ENCODE peak calls at places on chromosomes 3 and 15, in seven cellular contexts. X is activated T-helper 1 cell treated with Interleukin-2 at 50 U/mL for 16 hours; O is activated CD4-positive, alpha-beta T cell treated with anti-CD3 and anti-CD28 coated beads, Interleukin-2, amount 10 ng/mL, durations not matched to agents 7 days and 5 days; W is NCI-H1105; N is stimulated activated CD8-positive, alpha-beta memory T cell treated with anti-CD3 and anti-CD28 coated beads, Interleukin-7, amount 100 ng/mL, for 1 hour; L is iris pigment epithelial cell; R is right cardiac atrium. S is an unnamed sample.

GRCh38 chr3:108131105-108131794 is 40.4 kb upstream of the CD47 start:
- DNase-seq in L (peak; percentile 91), N (no peak), X (no peak), O (no peak), W (no peak), R (no peak), S (peak; percentile 86)

GRCh38 chr3:117898722-117899121 is 1135.9 kb downstream of the IGSF11 start:
- DNase-seq in W (no peak), O (no peak), X (no peak), N (no peak), R (no peak), L (peak; percentile 18), S (no peak)

GRCh38 chr3:102074951-102075350 is 225.6 kb downstream of the NFKBIZ start:
- DNase-seq in R (no peak), L (no peak), X (no peak), O (no peak), N (no peak), W (no peak), S (no peak)

GRCh38 chr15:35546581-35547381 is 816 bp upstream of the DPH6 start:
- DNase-seq in R (peak; percentile 26), W (no peak), X (no peak), L (no peak), N (no peak), O (no peak), S (no peak)

GRCh38 chr3:100269410-100270217 is 8.8 kb downstream of the TBC1D23 start:
- DNase-seq in O (no peak), R (no peak), L (peak; percentile 95), X (no peak), N (no peak), W (no peak), S (peak; percentile 85)

GRCh38 chr15:52481915-52482314 is 46.8 kb downstream of the MYO5A start:
- DNase-seq in R (no peak), O (peak; percentile 80), W (no peak), X (peak; percentile 31), L (peak; percentile 91), N (no peak), S (peak; percentile 60)

GRCh38 chr3:156764761-156765160 is 61.4 kb upstream of the LEKR1 start:
- DNase-seq in R (no peak), X (no peak), L (peak; percentile 28), N (no peak), O (no peak), W (no peak), S (no peak)

GRCh38 chr3:107599755-107600122 is 77.0 kb downstream of the BBX start:
- DNase-seq in X (no peak), N (no peak), L (no peak), R (no peak), W (no peak), O (no peak), S (peak; percentile 11)

GRCh38 chr3:38555149-38555840 is 59.2 kb downstream of the EXOG start:
- DNase-seq in O (no peak), R (no peak), N (no peak), X (no peak), L (no peak), W (no peak), S (no peak)

GRCh38 chr15:48020166-48020565 is 100.6 kb upstream of the SLC24A5 start:
- DNase-seq in L (no peak), W (no peak), X (no peak), N (no peak), R (no peak), O (no peak), S (no peak)

GRCh38 chr15:63501256-63502089 is 2.9 kb upstream of the USP3 start:
- DNase-seq in W (no peak), R (peak; percentile 94), N (no peak), X (peak; percentile 40), L (peak; percentile 93), O (peak; percentile 40), S (peak; percentile 97)

GRCh38 chr15:78388865-78389264 is 48.7 kb downstream of the CRABP1 start:
- DNase-seq in X (no peak), R (no peak), W (no peak), N (no peak), L (no peak), O (no peak), S (no peak)

GRCh38 chr15:82650046-82650670 is 3.0 kb upstream of the CPEB1 start:
- DNase-seq in X (no peak), W (no peak), R (no peak), L (no peak), O (no peak), N (no peak), S (no peak)

GRCh38 chr15:39300451-39301153 is 280.3 kb upstream of the THBS1 start:
- DNase-seq in X (no peak), N (no peak), W (no peak), L (peak; percentile 65), R (no peak), O (no peak), S (peak; percentile 16)

GRCh38 chr3:128486692-128487537 is 6.1 kb downstream of the GATA2 start:
- DNase-seq in X (no peak), L (peak; percentile 66), N (no peak), R (peak; percentile 73), W (peak; percentile 63), O (peak; percentile 12), S (peak; percentile 26)

GRCh38 chr3:167684389-167684993 is 30.7 kb upstream of the WDR49 start:
- DNase-seq in O (peak; percentile 77), L (peak; percentile 54), X (no peak), W (peak; percentile 73), N (no peak), R (no peak), S (peak; percentile 35)

GRCh38 chr3:38992117-38992779 is 59.5 kb downstream of the SCN11A start:
- DNase-seq in X (no peak), L (peak; percentile 86), W (no peak), O (no peak), N (no peak), R (no peak), S (peak; percentile 45)

GRCh38 chr3:87390318-87390717 is 113.9 kb upstream of the POU1F1 start:
- DNase-seq in L (no peak), X (no peak), R (no peak), W (no peak), N (no peak), O (no peak), S (no peak)

GRCh38 chr15:64019764-64020163 is 26.5 kb downstream of the DAPK2 start:
- DNase-seq in R (peak; percentile 78), O (no peak), L (no peak), N (no peak), W (no peak), X (no peak), S (peak; percentile 30)

GRCh38 chr3:177565981-177566380 is 368.7 kb upstream of the TBL1XR1 start:
- DNase-seq in O (no peak), X (no peak), W (no peak), N (no peak), R (no peak), L (no peak), S (no peak)

GRCh38 chr3:5014431-5014830 is 35.2 kb downstream of the BHLHE40 start:
- DNase-seq in W (no peak), X (no peak), L (no peak), O (no peak), R (no peak), N (no peak), S (no peak)

GRCh38 chr3:127820221-127820870 is 2.0 kb downstream of the MGLL start:
- DNase-seq in N (no peak), O (no peak), R (peak; percentile 61), X (no peak), W (no peak), L (peak; percentile 51), S (peak; percentile 72)

GRCh38 chr3:56042326-56042951 is 425.8 kb downstream of the ERC2 start:
- DNase-seq in W (no peak), L (peak; percentile 60), X (no peak), O (no peak), N (no peak), R (no peak), S (peak; percentile 62)

GRCh38 chr3:31648286-31648968 is 115.7 kb downstream of the STT3B start:
- DNase-seq in W (no peak), N (no peak), O (no peak), L (no peak), R (no peak), X (no peak), S (no peak)

GRCh38 chr3:172094621-172095557 is 55.5 kb downstream of the FNDC3B start:
- DNase-seq in N (no peak), O (peak; percentile 16), L (peak; percentile 56), R (peak; percentile 53), X (no peak), W (no peak), S (no peak)

GRCh38 chr3:128551872-128552271 is 58.9 kb upstream of the GATA2 start:
- DNase-seq in W (no peak), O (no peak), N (no peak), X (no peak), R (no peak), L (peak; percentile 22), S (no peak)

GRCh38 chr3:97970929-97971460 is 1.2 kb downstream of the RIOX2 start:
- DNase-seq in W (no peak), L (no peak), X (no peak), N (no peak), O (no peak), R (no peak), S (no peak)

GRCh38 chr3:156431334-156432121 is 123.4 kb downstream of the SSR3 start:
- DNase-seq in R (no peak), X (no peak), N (no peak), O (no peak), L (no peak), W (no peak), S (no peak)

GRCh38 chr3:128311441-128311844 is 155.2 kb downstream of the DNAJB8 start:
- DNase-seq in O (peak; percentile 2), N (no peak), L (no peak), R (peak; percentile 73), X (no peak), W (no peak), S (no peak)

GRCh38 chr15:90557651-90558084 is 27.9 kb downstream of the CRTC3 start:
- DNase-seq in W (no peak), X (no peak), L (peak; percentile 45), O (no peak), R (peak; percentile 98), N (no peak), S (peak; percentile 64)

GRCh38 chr15:45378913-45379262 is 544 bp upstream of the GATM start:
- DNase-seq in W (no peak), N (no peak), O (no peak), X (no peak), L (peak; percentile 1), R (no peak), S (no peak)